ENCODE peak calls at places on chromosomes 4 and X, in four cellular contexts. D is WTC11, I is HepG2, Z is K562. M is an unnamed sample.

GRCh38 chrX:41596586-41596985 is 92.2 kb upstream of the GPR34 start:
- DNase-seq in D (no peak), I (no peak), Z (no peak), M (no peak)

GRCh38 chrX:48579259-48579658 is 5.0 kb downstream of the RBM3 start:
- DNase-seq in D (no peak), I (no peak), Z (no peak), M (peak; percentile 3)

GRCh38 chr4:127211377-127212268 is 421.1 kb upstream of the INTU start:
- DNase-seq in D (no peak), I (no peak), Z (no peak), M (no peak)

GRCh38 chr4:183082053-183082452 is 17.0 kb upstream of the WWC2 start:
- DNase-seq in D (no peak), I (no peak), Z (no peak), M (no peak)

GRCh38 chr4:85370400-85371032 is 104.4 kb upstream of the ARHGAP24 start:
- DNase-seq in D (peak; percentile 52), I (peak; percentile 31), Z (peak; percentile 51), M (peak; percentile 22)

GRCh38 chrX:48477960-48478755 is 2.2 kb downstream of the FTSJ1 start:
- DNase-seq in D (no peak), I (no peak), Z (no peak), M (no peak)

GRCh38 chr4:100017627-100018310 is 67.7 kb upstream of the H2AZ1 start:
- DNase-seq in D (no peak), I (no peak), Z (no peak), M (no peak)

GRCh38 chr4:118994030-118994429 is 105.4 kb downstream of the SYNPO2 start:
- DNase-seq in D (no peak), I (no peak), Z (no peak), M (no peak)

GRCh38 chr4:114108869-114109268 is 129.4 kb upstream of the ARSJ start:
- DNase-seq in D (no peak), I (peak; percentile 0), Z (no peak), M (no peak)

GRCh38 chr4:102574317-102574716 is 73.2 kb downstream of the NFKB1 start:
- DNase-seq in D (no peak), I (no peak), Z (peak; percentile 12), M (no peak)

GRCh38 chrX:103792916-103793540 is 16.4 kb downstream of the PLP1 start:
- DNase-seq in D (no peak), I (no peak), Z (no peak), M (no peak)

GRCh38 chr4:183469936-183470335 is 25.5 kb downstream of the CDKN2AIP start:
- DNase-seq in D (no peak), I (no peak), Z (no peak), M (no peak)

GRCh38 chr4:165877291-165877690 is 4.3 kb downstream of the TLL1 start:
- DNase-seq in D (no peak), I (no peak), Z (no peak), M (no peak)

DNA sequence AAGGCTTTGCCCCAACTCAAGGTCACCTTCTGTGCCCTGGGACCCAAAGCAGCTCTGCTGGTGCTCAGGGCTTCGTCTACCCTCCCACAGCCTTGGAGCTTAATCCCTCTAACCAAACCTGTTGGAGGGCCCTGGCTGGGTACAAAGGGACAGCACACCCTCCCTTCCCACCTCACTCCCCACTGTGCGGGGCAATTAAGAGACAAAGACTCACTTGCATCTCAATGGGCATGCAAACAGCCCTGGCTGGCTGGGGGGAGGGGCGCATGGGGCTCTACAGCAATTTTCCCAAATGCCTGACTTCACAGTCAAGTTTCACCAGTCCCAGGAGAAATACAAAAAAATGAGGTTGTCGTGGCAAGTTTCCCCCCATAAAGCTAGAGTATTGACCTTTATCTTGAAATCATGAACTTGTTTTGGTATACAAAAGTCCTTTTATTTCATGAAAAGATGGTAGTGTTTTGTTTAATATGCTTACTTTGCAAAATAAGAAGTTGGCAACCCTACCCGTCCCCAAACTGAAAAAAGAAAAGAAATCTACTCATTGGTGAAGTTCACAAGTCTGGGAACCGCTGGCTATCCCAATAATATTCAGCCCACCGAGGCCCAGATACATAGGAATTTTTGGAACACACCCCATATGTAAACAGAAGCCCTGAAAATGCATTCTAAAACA is 4.1 kb upstream of the CD99L2 start:
- DNase-seq in D (peak; percentile 93), I (no peak), Z (no peak), M (no peak)
- TF ChIP-seq SP1 in D (peak; percentile 62), I (no peak), Z (no peak), M (no peak)

DNA sequence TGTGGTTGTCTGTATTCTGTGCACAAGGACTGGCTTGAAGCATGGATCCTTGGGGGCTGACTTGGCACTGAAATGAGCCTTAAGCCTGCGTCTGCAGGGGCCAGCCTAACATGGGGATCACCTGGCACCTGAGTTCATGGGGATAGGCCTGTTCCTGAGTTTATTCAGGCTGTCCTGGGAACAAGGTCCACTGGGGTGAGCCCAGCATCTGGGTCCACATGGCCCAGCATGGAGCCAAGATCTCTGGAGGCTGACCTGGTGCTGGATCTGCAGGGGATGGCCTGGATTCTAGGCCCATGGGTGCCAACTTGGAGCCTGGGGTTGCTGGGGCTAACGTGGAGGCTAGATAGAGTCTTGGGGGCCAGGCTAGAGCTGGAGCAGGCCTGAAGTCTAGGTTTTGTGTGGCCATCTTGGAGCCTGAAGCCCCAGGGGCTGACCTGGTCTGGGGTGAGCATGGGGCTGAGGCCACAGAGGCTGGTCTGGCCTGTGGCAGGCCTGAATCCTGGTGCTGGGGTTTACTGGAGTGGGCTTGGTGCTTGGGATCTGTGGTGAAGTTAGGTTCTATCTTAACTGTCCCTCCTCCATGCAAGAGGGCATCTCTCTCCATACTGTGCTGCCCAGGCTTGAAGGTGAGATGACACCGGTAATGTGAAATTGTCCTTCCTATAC is 652 bp upstream of the KLKB1 start:
- DNase-seq in D (no peak), I (no peak), Z (no peak), M (no peak)
- TF ChIP-seq ELF4 in D (no peak), I (no peak), Z (no peak), M (no peak)

GRCh38 chr4:93228021-93228420 is 600.5 kb upstream of the ATOH1 start:
- DNase-seq in D (no peak), I (no peak), Z (no peak), M (no peak)
- TF ChIP-seq SP1 in D (no peak), I (no peak), Z (no peak), M (no peak)

DNA sequence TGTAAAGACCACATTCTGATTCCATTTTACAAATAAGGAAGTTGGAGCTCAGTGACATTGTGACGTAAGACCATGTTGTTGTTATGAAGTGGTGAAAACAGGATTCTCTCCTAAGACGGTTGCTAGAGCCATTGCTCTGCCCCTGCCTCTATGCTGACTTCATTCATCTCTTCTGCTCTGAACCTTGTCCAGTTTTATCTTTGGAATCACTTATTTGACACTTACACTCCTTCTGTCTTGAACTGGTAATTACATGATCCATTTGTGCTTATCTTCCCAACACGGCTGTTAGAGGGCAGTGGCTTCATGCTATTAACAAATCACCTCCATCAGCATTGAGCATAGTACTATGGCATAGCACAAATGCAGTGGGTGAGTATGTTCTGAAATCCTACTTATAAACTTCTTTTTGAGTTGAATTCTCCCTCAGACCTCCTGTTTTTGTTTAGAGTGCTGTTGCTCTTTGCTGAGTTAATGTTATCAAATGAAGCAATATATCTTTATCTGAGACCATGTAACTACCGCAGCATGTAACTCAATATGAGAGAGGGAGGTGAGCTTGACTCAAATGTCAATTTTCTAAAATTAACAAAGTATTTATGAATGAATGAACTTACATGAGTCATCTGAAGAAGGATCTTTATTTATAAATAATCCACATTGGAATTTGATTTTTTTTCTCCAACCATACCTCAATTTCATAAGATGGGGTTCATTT is 177.8 kb downstream of the RASL11B start:
- DNase-seq in D (no peak), I (no peak), Z (peak; percentile 61), M (no peak)
- TF ChIP-seq ELF4 in D (no peak), I (no peak), Z (no peak), M (no peak)

DNA sequence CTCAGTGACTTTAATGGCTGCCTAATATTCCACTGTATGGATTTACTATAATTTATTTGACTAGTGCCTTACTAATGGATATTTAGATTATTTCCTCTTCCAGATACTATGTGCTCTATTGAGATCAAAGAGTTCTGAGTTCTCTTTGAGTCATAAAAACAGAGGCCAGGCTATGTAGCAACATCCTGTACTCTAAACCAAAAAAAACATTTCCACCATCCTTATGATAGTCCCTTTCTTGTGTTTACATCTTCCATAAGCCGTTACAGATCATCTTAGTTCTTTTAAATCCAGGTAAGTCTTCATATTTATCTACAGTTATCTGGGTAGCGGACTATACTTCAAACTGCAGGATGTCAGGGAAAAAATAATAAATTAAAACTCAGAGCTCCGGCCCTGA is 56.6 kb upstream of the TMEM184C start:
- DNase-seq in D (no peak), I (no peak), Z (no peak), M (no peak)
- TF ChIP-seq SP1 in D (no peak), I (no peak), Z (no peak), M (no peak)

M was measured in HEK293T.